ENCODE peak calls at places on chromosomes 1 and 21, in four cellular contexts. D is K562, O is GM23338, Z is H1. N is an unnamed sample.
A peak's percentile ranks its signal among the peaks of the same experiment; 100 is the strongest.

GRCh38 chr1:148388260-148389026 is 94.7 kb downstream of the PPIAL4G start:
- DNase-seq in O (peak; percentile 97), D (peak; percentile 95), Z (peak; percentile 87), N (peak; percentile 93)

GRCh38 chr1:174984952-174985351 is 14.8 kb upstream of the CACYBP start:
- DNase-seq in Z (no peak), D (no peak), O (no peak), N (no peak)

GRCh38 chr1:69492286-69492685 is 75.4 kb upstream of the LRRC7 start:
- DNase-seq in D (no peak), Z (no peak), O (no peak), N (no peak)

GRCh38 chr1:99662581-99663208 is 16.8 kb downstream of the PALMD start:
- DNase-seq in D (no peak), O (no peak), Z (no peak), N (no peak)

GRCh38 chr21:39559511-39559910 is 53.2 kb upstream of the B3GALT5 start:
- DNase-seq in D (no peak), O (no peak), Z (no peak), N (no peak)

GRCh38 chr1:207926984-207927383 is 16.1 kb upstream of the CD34 start:
- DNase-seq in Z (no peak), O (no peak), D (no peak), N (no peak)

GRCh38 chr1:192831706-192832355 is 23.0 kb downstream of the RGS2 start:
- DNase-seq in Z (no peak), D (no peak), O (no peak), N (no peak)

GRCh38 chr21:35381743-35382310 is 332.7 kb upstream of the RUNX1 start:
- DNase-seq in O (no peak), Z (no peak), D (no peak), N (no peak)

GRCh38 chr1:59043796-59044195 is 253.1 kb upstream of the FGGY start:
- DNase-seq in D (peak; percentile 83), Z (no peak), O (no peak), N (no peak)

GRCh38 chr1:173042806-173043205 is 7.9 kb downstream of the TNFSF18 start:
- DNase-seq in D (no peak), Z (no peak), O (peak; percentile 1), N (no peak)

GRCh38 chr1:116881879-116882520 is 27.7 kb upstream of the PTGFRN start:
- DNase-seq in Z (peak; percentile 54), O (peak; percentile 81), D (peak; percentile 85), N (peak; percentile 51)

GRCh38 chr21:34511787-34512451 is at the start of gene KCNE1:
- DNase-seq in Z (no peak), D (no peak), O (no peak), N (no peak)

GRCh38 chr1:111359376-111359775 is 68.2 kb downstream of the OVGP1 start:
- DNase-seq in D (no peak), O (no peak), Z (no peak), N (no peak)

GRCh38 chr1:218591966-218592365 is 246.8 kb downstream of the TGFB2 start:
- DNase-seq in O (no peak), Z (no peak), D (no peak), N (no peak)

GRCh38 chr1:248114890-248115289 is 19.9 kb downstream of the OR2L13 start:
- DNase-seq in O (no peak), D (no peak), Z (no peak), N (no peak)

GRCh38 chr1:53551428-53551995 is 92.3 kb downstream of the DMRTB1 start:
- DNase-seq in Z (no peak), O (no peak), D (no peak), N (peak; percentile 8)

DNA sequence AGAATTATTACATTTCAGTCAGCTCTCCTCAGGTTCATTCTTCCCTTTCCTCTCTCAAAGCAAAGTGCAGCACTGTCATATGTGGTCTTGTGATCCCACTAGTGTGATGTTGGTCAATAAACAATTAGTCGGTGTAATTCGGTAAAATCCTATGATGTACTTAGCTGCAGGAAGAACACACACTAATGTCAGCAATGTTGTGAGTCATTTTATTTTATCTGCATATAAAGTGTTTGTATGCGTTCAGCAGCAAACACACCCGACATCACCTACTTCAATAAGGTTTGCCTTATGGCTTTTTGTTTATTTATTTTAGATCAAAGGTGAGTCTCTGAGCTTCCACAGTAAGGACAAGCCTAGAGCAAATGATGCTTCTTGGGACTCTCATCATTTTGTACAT is 47.8 kb downstream of the PTPN14 start:
- DNase-seq in O (no peak), D (no peak), Z (no peak), N (no peak)
- TF ChIP-seq CREB1 in O (no peak), D (no peak), Z (no peak), N (no peak)

GRCh38 chr1:161309868-161310267 is at the start of gene MPZ:
- DNase-seq in Z (no peak), O (no peak), D (no peak), N (no peak)
- TF ChIP-seq CREB1 in Z (no peak), O (no peak), D (no peak), N (no peak)

DNA sequence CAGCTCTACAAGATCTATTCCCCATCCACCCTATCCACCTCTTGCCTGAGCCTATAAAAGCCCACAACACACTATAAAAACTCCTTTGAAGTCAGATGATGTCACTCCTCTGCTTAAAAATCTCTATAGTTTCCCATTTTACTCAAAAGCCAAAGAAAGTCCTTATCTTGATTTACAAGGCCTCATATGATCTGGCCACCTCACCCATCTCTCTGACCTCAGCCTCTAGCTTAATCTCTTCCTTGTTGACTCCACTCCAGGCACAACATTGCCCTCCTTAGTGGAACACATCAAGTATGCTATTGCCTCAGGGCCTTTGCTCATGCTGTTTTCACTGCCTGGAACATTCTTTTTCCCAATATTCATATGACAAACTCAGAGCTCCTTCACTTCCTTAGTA is 33.3 kb downstream of the ZNF281 start:
- DNase-seq in D (no peak), O (no peak), Z (no peak), N (no peak)
- TF ChIP-seq CREB1 in D (no peak), O (no peak), Z (no peak), N (no peak)

GRCh38 chr1:209845405-209845725 is 17.6 kb downstream of the UTP25 start:
- DNase-seq in Z (no peak), O (no peak), D (no peak), N (no peak)
- TF ChIP-seq CREB1 in Z (no peak), O (no peak), D (no peak), N (no peak)

DNA sequence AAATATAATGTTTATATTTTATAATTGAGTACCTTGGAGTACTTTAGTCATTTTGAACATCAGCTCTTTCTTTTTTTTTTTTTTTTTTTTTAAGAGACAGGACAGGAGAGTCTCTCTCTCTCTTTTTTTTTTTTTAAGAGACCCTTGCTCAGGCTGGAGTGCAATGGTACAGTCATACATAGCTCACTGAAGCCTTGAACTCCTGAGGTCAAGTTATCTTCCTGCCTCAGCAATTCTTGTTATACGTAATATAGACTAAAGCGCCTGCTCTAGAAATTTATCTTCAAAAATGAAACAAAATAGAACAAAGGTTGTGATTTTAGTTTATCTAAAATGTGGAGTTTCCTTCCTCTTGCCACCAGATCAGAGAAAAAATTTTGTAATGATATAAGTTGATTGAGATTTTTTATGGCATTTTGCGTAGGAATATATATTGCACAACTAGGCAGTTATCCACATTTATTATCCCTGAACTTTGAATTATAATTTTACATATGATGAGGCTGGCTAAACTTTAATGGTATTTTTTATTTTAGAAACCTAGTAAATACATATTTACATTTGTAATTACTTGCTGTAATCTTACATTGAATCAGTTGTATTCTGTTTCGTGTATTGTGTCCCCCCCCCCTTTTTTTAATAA is 44.2 kb downstream of the MTF2 start:
- DNase-seq in D (no peak), Z (no peak), O (no peak), N (no peak)
- TF ChIP-seq CREB1 in D (no peak), Z (no peak), O (no peak), N (no peak)

GRCh38 chr1:54800041-54800898 is 853 bp downstream of the TTC22 start:
- DNase-seq in Z (peak; percentile 60), D (no peak), O (peak; percentile 71), N (no peak)

GRCh38 chr1:54803761-54804470 is 2.8 kb upstream of the TTC22 start:
- DNase-seq in Z (no peak), D (no peak), O (no peak), N (no peak)

GRCh38 chr1:54798769-54799641 is 2.1 kb downstream of the TTC22 start:
- DNase-seq in Z (no peak), O (no peak), D (no peak), N (no peak)

GRCh38 chr1:54798206-54798605 is 2.9 kb downstream of the TTC22 start:
- DNase-seq in D (no peak), O (no peak), Z (no peak), N (no peak)

DNA sequence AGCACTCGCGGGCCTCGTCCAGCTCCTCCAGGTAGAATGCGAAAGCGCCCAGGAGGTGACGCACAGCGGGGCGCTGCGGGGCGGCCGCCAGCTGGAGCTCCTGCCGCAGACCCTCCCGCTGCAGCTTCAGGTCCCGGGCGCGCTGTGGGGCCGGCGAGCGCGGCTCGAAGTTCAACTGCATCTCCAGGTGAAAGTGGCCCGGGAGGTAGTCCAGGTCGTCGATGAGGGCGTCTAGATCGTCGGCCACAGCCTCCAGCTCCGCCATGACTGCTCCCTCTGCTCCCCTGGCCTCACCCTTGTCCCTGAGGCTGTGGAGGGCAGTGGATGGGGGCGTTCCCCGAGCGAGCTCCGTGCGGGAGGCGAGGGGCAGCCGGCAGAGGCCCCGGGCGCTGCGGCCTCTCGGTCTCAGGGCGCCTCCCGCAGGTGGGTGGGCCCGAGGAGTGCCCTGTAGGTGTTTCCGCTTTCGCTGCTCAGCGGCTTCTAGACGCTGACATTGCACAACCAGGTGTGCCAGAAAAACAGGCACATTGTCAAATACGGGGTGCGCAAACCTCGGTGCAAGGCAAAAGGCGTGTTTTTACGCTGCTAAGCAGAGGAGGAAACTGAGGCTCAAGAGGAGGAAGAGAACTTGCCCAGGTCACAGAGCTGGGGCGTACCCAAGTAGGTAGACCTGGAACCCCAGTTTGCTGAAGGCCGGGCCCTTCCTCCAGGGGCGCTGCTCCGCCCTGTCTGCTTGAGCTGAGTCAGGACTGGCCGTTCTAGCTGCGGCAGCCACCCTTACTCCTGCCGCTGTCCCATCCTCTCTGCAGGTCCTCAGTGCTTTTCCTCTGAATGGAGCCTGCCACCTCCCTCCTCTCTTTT is at the start of gene TTC22:
- DNase-seq in Z (peak; percentile 73), O (peak; percentile 80), D (peak; percentile 68), N (peak; percentile 58)
- TF ChIP-seq CREB1 in Z (no peak), O (no peak), D (no peak), N (no peak)

DNA sequence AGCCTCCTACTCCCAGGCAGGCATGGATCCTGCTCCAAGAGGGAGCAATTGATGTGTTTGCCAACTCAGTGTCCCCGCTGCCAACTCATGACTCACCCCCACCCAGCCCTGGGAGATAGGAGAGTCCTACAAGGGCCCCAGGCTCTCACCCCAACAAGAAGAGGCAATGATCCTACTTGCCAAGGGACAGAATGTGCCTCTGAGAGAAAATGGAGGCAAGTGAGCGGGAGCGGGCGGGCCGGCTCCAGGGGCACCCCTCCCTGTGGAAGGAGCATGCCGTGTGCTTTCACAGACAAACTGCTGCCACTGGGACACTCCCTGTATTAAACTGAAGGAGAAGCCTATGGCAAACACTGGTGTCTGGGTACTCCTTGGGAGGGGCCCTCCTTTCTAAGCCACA is 16.7 kb downstream of the PKP1 start:
- DNase-seq in Z (no peak), D (no peak), O (no peak), N (no peak)
- TF ChIP-seq CREB1 in Z (no peak), D (no peak), O (no peak), N (no peak)